ENCODE peak calls at places on chromosomes 11 and 22, in four cellular contexts. X, S, R and L are unnamed samples.

GRCh38 chr11:67534070-67534679 is 10.9 kb upstream of the CABP2 start:
- DNase-seq in X (no peak), S (no peak), R (no peak), L (no peak)

GRCh38 chr11:102191832-102192231 is 81.6 kb downstream of the YAP1 start:
- DNase-seq in X (no peak), S (no peak), R (no peak), L (no peak)

GRCh38 chr11:59266491-59266890 is 53.8 kb upstream of the MPEG1 start:
- DNase-seq in X (no peak), S (no peak), R (no peak), L (no peak)

GRCh38 chr22:50085211-50085999 is at the start of gene MLC1:
- DNase-seq in X (peak), S (no peak), R (peak), L (no peak)

GRCh38 chr11:114060402-114061052 is 1.0 kb downstream of the ZBTB16 start:
- DNase-seq in X (peak), S (no peak), R (no peak), L (no peak)

GRCh38 chr11:62005231-62005661 is 37.8 kb upstream of the FTH1 start:
- DNase-seq in X (no peak), S (no peak), R (no peak), L (no peak)

GRCh38 chr22:19892249-19892879 is 37.7 kb upstream of the GNB1L start:
- DNase-seq in X (no peak), S (no peak), R (peak), L (peak)

GRCh38 chr11:63020671-63021255 is 5.1 kb upstream of the SLC22A8 start:
- DNase-seq in X (no peak), S (no peak), R (peak), L (no peak)

GRCh38 chr22:19916006-19916405 is 25.6 kb upstream of the COMT start:
- DNase-seq in X (no peak), S (no peak), R (no peak), L (no peak)

GRCh38 chr11:64064374-64065140 is 28.8 kb downstream of the FLRT1 start:
- DNase-seq in X (no peak), S (no peak), R (no peak), L (no peak)

GRCh38 chr11:78476066-78476465 is 58.4 kb upstream of the GAB2 start:
- DNase-seq in X (no peak), S (no peak), R (no peak), L (no peak)

GRCh38 chr11:34203377-34203801 is 98.0 kb downstream of the NAT10 start:
- DNase-seq in X (no peak), S (no peak), R (no peak), L (no peak)

GRCh38 chr11:94740975-94741707 is 27.0 kb upstream of the AMOTL1 start:
- DNase-seq in X (peak), S (no peak), R (peak), L (peak)

GRCh38 chr11:118051611-118052461 is 25.0 kb upstream of the TMPRSS4 start:
- DNase-seq in X (peak), S (peak), R (no peak), L (no peak)

GRCh38 chr11:72519220-72519881 is 85.0 kb upstream of the CLPB start:
- DNase-seq in X (no peak), S (no peak), R (no peak), L (no peak)

GRCh38 chr11:64419818-64420485 is 61.0 kb downstream of the RPS6KA4 start:
- DNase-seq in X (no peak), S (no peak), R (no peak), L (no peak)

GRCh38 chr22:48090332-48090672 is 1327.9 kb downstream of the TBC1D22A start:
- DNase-seq in X (no peak), S (no peak), R (no peak), L (no peak)

GRCh38 chr22:29048822-29049654 is 12.6 kb downstream of the C22orf31 start:
- DNase-seq in X (no peak), S (no peak), R (no peak), L (no peak)

GRCh38 chr22:18075101-18075730 is 2.6 kb upstream of the PEX26 start:
- DNase-seq in X (no peak), S (no peak), R (no peak), L (no peak)

GRCh38 chr22:24510694-24511625 is 15.8 kb downstream of the UPB1 start:
- DNase-seq in X (peak), S (no peak), R (peak), L (no peak)

GRCh38 chr11:85752201-85752889 is 58.6 kb downstream of the SYTL2 start:
- DNase-seq in X (peak), S (no peak), R (no peak), L (no peak)

DNA sequence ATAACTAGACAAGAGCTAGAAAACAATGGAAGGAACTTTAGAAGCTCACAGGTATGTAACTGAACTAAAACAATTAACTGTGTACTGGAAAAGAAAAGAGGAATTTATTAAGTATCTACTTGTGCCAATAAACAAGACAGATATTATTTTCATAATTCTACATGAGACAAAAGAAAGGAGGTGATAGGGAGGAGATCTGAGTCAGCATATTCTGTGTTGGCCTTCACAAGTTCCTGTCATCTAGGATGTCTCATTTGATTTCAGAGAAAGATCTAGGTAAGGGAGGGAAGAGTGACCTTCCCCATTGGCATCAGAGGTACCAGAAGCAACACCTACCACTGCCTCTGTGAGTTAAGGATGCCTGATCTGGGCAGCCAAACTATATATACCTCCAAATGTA is 34.8 kb upstream of the TEAD1 start:
- DNase-seq in X (no peak), S (no peak), R (no peak), L (no peak)
- TF ChIP-seq POLR2AphosphoS5 in X (no peak), S (no peak), R (no peak), L (no peak)

GRCh38 chr22:39133871-39134270 is 18.6 kb downstream of the CBX7 start:
- DNase-seq in X (no peak), S (no peak), R (no peak), L (no peak)

GRCh38 chr22:39134366-39135091 is 18.0 kb downstream of the CBX7 start:
- DNase-seq in X (no peak), S (no peak), R (no peak), L (no peak)

GRCh38 chr22:39138357-39138997 is 14.0 kb downstream of the CBX7 start:
- DNase-seq in X (no peak), S (no peak), R (no peak), L (no peak)

GRCh38 chr22:39135092-39135896 is 17.2 kb downstream of the CBX7 start:
- DNase-seq in X (peak), S (no peak), R (peak), L (peak)

DNA sequence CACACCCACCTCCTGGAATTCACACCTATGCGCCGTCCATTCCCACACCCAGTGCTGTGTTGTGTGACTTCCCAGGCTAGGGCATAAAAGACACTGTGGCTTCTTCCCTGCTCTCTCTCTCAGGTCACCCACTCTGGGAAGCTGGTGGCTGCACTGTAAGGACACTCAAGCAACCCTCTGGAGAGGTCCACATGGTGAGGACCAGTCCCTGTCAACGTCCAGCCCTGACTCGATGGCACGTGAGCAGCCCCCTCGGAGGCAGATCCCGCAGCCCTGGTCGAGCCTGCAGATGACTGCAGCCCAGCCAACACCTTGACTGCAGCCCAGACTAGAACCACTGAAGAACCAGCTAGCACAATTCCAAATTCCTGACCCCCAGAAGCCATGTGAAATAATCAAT is 16.2 kb downstream of the CBX7 start:
- DNase-seq in X (no peak), S (no peak), R (no peak), L (no peak)
- TF ChIP-seq SPI1 in X (no peak), S (no peak), R (no peak), L (no peak)

DNA sequence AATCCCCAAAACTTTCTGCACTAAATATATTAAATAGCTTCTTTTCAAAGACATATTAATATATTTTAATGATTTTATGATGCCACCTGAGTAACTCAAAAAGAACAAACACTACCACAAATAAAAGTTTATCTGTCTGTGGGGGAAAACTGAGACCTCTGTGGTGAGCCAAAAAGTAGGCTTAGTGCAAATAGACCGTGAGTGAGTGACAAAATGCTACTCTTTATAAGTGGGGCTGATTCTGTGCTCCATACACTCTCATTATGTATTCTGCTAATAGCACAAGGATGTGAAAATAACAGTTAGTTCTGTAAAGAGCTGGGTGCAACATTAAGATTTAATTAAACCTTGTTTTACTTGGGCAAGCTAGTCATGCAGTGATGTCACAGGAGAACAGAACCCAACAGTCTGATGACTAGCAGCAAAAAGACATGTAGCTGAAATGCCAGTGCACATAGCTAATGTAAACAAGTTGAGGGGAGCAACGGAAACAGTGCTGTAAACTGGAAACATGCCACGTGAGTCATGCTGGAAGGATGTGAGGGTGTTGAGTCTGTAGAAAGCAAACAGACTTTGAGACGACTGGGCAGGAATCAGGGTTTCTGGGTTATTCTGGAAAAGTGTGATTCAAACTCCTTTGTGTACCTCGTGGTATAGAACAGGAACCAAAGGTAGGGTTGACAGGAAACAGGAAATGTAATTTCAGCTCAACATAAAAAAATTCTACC is 1130.4 kb downstream of the LRRC4C start:
- DNase-seq in X (no peak), S (no peak), R (no peak), L (no peak)
- TF ChIP-seq POLR2AphosphoS5 in X (no peak), S (no peak), R (no peak), L (no peak)

DNA sequence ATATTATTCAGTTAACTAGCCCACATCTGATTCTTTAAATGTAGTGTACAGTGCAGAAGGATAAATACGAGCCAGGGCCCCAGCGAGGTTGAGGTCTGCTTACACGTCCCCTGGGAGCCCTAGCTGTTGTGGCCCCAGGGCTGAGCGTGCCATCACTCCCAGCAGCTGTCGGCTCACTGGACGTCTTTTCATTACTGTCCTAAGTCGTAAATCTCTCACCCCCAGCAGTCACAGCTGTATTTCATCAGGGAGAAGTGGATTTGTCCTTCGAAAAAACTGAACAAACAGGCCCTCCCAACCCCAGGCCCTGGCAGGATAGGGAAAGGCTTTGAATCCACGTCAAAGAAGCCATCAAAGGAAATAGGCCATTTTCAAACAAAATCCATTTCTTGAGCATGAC is 110.3 kb upstream of the CSNK2A3 start:
- DNase-seq in X (no peak), S (no peak), R (no peak), L (no peak)
- TF ChIP-seq SPI1 in X (no peak), S (no peak), R (no peak), L (no peak)

GRCh38 chr11:108826136-108826535 is 161.3 kb downstream of the DDX10 start:
- DNase-seq in X (no peak), S (no peak), R (no peak), L (no peak)
- TF ChIP-seq POLR2AphosphoS5 in X (no peak), S (no peak), R (no peak), L (no peak)

GRCh38 chr11:6571434-6572008 is 31.9 kb downstream of the RRP8 start:
- DNase-seq in X (no peak), S (no peak), R (no peak), L (no peak)

GRCh38 chr11:6569706-6570105 is 33.7 kb downstream of the RRP8 start:
- DNase-seq in X (no peak), S (no peak), R (no peak), L (no peak)

GRCh38 chr11:6570691-6571427 is 32.6 kb downstream of the RRP8 start:
- DNase-seq in X (no peak), S (no peak), R (no peak), L (no peak)

GRCh38 chr11:6574816-6575715 is 28.4 kb downstream of the RRP8 start:
- DNase-seq in X (no peak), S (no peak), R (no peak), L (no peak)

GRCh38 chr11:6572215-6572614 is 31.2 kb downstream of the RRP8 start:
- DNase-seq in X (no peak), S (no peak), R (no peak), L (no peak)
- TF ChIP-seq SPI1 in X (no peak), S (no peak), R (no peak), L (no peak)

GRCh38 chr11:17762309-17762974 is 27.9 kb downstream of the KCNC1 start:
- DNase-seq in X (peak), S (peak), R (peak), L (peak)
- TF ChIP-seq POLR2AphosphoS5 in X (no peak), S (no peak), R (no peak), L (no peak)

DNA sequence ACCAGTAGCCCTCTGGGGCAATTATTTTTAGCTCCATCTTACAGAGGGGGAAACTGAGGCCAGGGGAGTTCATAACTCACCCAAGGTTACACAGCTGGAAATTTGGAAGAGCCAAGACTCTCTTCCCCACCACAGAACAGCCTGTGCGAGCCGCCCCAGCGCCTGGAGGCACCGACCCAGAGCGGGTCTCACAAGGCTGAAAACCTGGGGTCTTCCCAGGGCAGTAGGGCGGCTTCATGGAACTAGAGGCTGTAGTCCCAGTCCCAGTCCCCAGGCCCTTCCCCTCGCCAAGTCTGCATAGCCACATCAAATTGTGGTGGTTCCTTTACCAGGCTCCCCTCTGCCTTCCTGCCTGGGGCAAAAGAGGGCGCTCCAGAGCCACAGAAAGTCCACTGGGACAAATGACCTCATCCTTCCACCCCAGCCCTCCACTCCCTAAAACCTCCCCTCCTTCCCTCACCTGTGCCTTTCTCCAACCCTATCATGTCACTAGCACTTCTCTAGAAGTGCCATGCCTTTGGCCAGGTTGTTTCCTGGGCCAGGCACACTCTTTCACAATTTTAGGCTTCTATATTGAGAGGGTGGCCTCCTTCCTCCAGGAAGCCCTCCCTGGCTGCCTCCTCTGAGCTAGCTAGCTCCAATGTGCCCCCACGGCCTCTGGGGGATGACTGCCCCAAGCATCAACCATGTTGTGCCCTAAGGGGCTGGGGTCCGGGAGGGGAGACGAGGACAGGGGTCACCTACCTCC is 15.2 kb upstream of the CDC42EP1 start:
- DNase-seq in X (peak), S (no peak), R (peak), L (peak)
- TF ChIP-seq SPI1 in X (no peak), S (no peak), R (no peak), L (no peak)

GRCh38 chr11:32118025-32118974 is 27.4 kb downstream of the RCN1 start:
- DNase-seq in X (no peak), S (no peak), R (no peak), L (no peak)
- TF ChIP-seq POLR2AphosphoS5 in X (no peak), S (no peak), R (no peak), L (no peak)